ENCODE peak calls at places on chromosomes 6 and 20, in ten cellular contexts. G is HCT116; E is mammary epithelial cell; V is CD8-positive, alpha-beta T cell; L is GM23338; Y is cardiac muscle cell; S is GM06990; J is Calu3; H is fibroblast of pulmonary artery; P is uterus. W is an unnamed sample.
A peak's percentile ranks its signal among the peaks of the same experiment; 100 is the strongest.

GRCh38 chr6:79057746-79058145 is 20.3 kb downstream of the PHIP start:
- DNase-seq in G (no peak), E (no peak), V (no peak), L (no peak), Y (no peak), S (no peak), J (no peak), H (no peak), P (no peak), W (no peak)

GRCh38 chr6:157823523-157824370 is 701 bp downstream of the SNX9 start:
- DNase-seq in G (peak; percentile 62), E (peak; percentile 85), V (peak; percentile 18), L (peak; percentile 49), Y (peak; percentile 45), S (peak; percentile 42), J (peak; percentile 20), H (peak; percentile 84), P (peak; percentile 54), W (peak; percentile 79)

GRCh38 chr6:151692216-151692615 is 115.3 kb upstream of the ESR1 start:
- DNase-seq in G (no peak), E (no peak), V (no peak), L (no peak), Y (no peak), S (no peak), J (no peak), H (no peak), P (no peak), W (no peak)

GRCh38 chr6:125082931-125083683 is 70.5 kb upstream of the TPD52L1 start:
- DNase-seq in G (no peak), E (peak; percentile 52), V (no peak), L (no peak), Y (no peak), S (no peak), J (no peak), H (no peak), P (no peak), W (no peak)

GRCh38 chr6:26268659-26269402 is 96.2 kb upstream of the BTN3A2 start:
- DNase-seq in G (no peak), E (peak; percentile 84), V (no peak), L (peak; percentile 96), Y (no peak), S (no peak), J (peak; percentile 76), H (no peak), P (no peak), W (peak; percentile 68)

GRCh38 chr6:143099647-143100046 is 39.0 kb downstream of the AIG1 start:
- DNase-seq in G (no peak), E (no peak), V (no peak), L (no peak), Y (no peak), S (no peak), J (no peak), H (no peak), P (no peak), W (no peak)

GRCh38 chr6:18047406-18047805 is 60.0 kb upstream of the KIF13A start:
- DNase-seq in G (no peak), E (peak; percentile 89), V (no peak), L (no peak), Y (no peak), S (no peak), J (no peak), H (peak; percentile 30), P (no peak), W (no peak)

GRCh38 chr20:33555755-33556154 is 65.9 kb downstream of the CBFA2T2 start:
- DNase-seq in G (no peak), E (no peak), V (no peak), L (no peak), Y (no peak), S (no peak), J (no peak), H (no peak), P (no peak), W (no peak)

DNA sequence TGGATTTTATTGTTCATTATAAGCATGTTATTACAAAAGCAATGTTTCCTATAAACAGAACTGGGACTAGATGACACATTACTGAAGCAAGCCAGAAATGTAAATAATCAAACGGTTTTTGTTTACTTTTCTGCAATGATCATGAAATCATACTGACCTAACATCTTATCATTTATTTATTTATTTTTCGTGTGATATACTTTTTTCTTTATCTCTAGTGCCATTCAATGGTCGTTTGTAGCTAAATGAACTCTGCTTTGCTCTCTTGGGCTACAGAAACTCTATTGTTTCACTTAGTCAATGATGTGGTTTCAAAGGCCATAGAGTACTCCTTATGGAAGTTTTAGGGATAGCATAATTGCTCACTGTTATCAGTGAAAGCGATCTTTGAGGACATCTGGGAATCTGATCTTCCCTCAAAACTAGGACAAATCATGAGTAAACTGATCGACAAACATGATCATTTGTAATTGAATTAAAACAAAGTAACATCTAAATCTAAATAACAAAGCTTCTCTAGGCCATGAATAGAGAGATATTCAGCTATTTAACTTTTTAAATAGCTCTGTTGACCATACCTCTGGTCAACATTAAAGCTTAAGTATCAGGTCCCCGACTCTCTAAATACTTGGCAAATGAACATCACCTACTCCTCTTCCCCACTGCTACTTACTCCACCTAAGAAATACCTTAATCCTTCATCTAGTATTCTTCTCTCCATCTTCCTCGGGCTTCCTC is 933.4 kb downstream of the TFAP2A start:
- DNase-seq in G (peak; percentile 50), E (no peak), V (no peak), L (peak; percentile 32), Y (no peak), S (no peak), J (no peak), H (no peak), P (no peak), W (no peak)
- TF ChIP-seq CTCF in G (no peak), E (no peak), V (no peak), L (no peak), Y (no peak), S (no peak), J (no peak), H (no peak), P (no peak), W (no peak)

GRCh38 chr6:40577672-40578071 is 9.5 kb downstream of the LRFN2 start:
- DNase-seq in G (no peak), E (no peak), V (no peak), L (no peak), Y (no peak), S (no peak), J (no peak), H (no peak), P (no peak), W (no peak)
- TF ChIP-seq CTCF in G (no peak), E (no peak), V (no peak), L (peak; percentile 47), Y (no peak), S (no peak), J (no peak), H (peak; percentile 5), P (no peak), W (no peak)

GRCh38 chr6:139879823-139880356 is 505.4 kb upstream of the CITED2 start:
- DNase-seq in G (no peak), E (no peak), V (no peak), L (no peak), Y (no peak), S (no peak), J (no peak), H (no peak), P (no peak), W (no peak)

GRCh38 chr6:139881251-139881650 is 506.8 kb upstream of the CITED2 start:
- DNase-seq in G (no peak), E (no peak), V (no peak), L (no peak), Y (no peak), S (no peak), J (no peak), H (no peak), P (no peak), W (no peak)

GRCh38 chr6:139882977-139883728 is 508.7 kb upstream of the CITED2 start:
- DNase-seq in G (no peak), E (no peak), V (no peak), L (no peak), Y (peak; percentile 59), S (no peak), J (no peak), H (peak; percentile 42), P (no peak), W (no peak)

GRCh38 chr6:139882234-139882633 is 507.8 kb upstream of the CITED2 start:
- DNase-seq in G (no peak), E (no peak), V (no peak), L (peak; percentile 40), Y (no peak), S (no peak), J (no peak), H (peak; percentile 50), P (no peak), W (no peak)

DNA sequence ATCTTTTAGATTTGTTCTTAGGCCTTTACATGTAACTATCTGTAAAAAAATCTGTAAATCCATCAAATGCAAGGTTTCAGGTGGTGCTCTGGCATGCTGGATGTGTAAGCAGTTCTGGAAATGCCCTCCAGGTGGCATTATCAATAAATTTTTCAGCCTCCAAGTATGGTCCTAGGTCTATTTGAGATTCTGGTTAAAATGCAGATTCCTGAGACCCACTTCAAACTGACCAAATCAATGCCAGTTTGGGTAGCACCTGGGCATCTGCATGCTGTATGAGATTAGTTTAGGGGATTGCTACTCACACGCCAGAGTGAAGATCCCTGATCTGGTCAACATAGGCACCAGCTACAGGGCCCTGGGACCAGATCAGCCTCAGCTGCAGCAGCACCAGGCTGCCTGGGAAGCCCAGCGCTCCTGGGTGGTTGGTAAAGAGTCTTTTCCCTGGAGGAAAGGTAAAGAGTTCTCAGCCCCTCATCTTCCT is 507.3 kb upstream of the CITED2 start:
- DNase-seq in G (peak; percentile 53), E (peak; percentile 30), V (no peak), L (peak; percentile 64), Y (peak; percentile 47), S (no peak), J (peak; percentile 45), H (peak; percentile 61), P (no peak), W (peak; percentile 21)
- TF ChIP-seq CTCF in G (peak; percentile 60), E (peak; percentile 70), V (peak; percentile 39), L (peak; percentile 63), Y (peak; percentile 51), S (peak; percentile 59), J (peak; percentile 51), H (peak; percentile 54), P (peak; percentile 24), W (peak; percentile 53)

GRCh38 chr6:109442393-109442924 is 1.9 kb downstream of the SMPD2 start:
- DNase-seq in G (no peak), E (no peak), V (no peak), L (no peak), Y (no peak), S (no peak), J (no peak), H (no peak), P (no peak), W (no peak)

GRCh38 chr6:109443425-109443950 is 3.0 kb downstream of the SMPD2 start:
- DNase-seq in G (no peak), E (no peak), V (no peak), L (no peak), Y (no peak), S (no peak), J (no peak), H (no peak), P (no peak), W (no peak)

GRCh38 chr6:109445382-109445781 is 4.9 kb downstream of the SMPD2 start:
- DNase-seq in G (no peak), E (no peak), V (no peak), L (no peak), Y (no peak), S (no peak), J (no peak), H (no peak), P (no peak), W (no peak)

GRCh38 chr6:109440325-109441068 is at the start of the genes PPIL6 and SMPD2:
- DNase-seq in G (peak; percentile 70), E (peak; percentile 85), V (peak; percentile 71), L (peak; percentile 92), Y (peak; percentile 95), S (peak; percentile 92), J (peak; percentile 89), H (peak; percentile 90), P (peak; percentile 94), W (peak; percentile 96)

GRCh38 chr6:109441069-109441816 is 719 bp downstream of the SMPD2 start:
- DNase-seq in G (no peak), E (peak; percentile 70), V (no peak), L (peak; percentile 83), Y (peak; percentile 70), S (no peak), J (peak; percentile 69), H (peak; percentile 54), P (peak; percentile 54), W (peak; percentile 84)
- TF ChIP-seq CTCF in G (peak; percentile 30), E (peak; percentile 37), V (no peak), L (peak; percentile 25), Y (no peak), S (peak; percentile 30), J (no peak), H (peak; percentile 29), P (no peak), W (peak; percentile 32)